ENCODE peak calls at places on chromosomes 11 and 22, in nine cellular contexts. H is choroid plexus epithelial cell; R is effector CD4-positive, alpha-beta T cell; Y is activated naive CD8-positive, alpha-beta T cell treated with anti-CD3 and anti-CD28 coated beads, Interleukin-2, amount 50 U/mL, for 24 hours; W is fibroblast of lung; X is Calu3; O is T-helper 9 cell; E is iPS DF 19.7; G is activated CD4-positive, alpha-beta T cell treated with anti-CD3 and anti-CD28 coated beads for 24 hours. I is an unnamed sample.

GRCh38 chr11:110077866-110078325 is 15.3 kb upstream of the ZC3H12C start:
- DNase-seq in H (peak), R (no peak), Y (peak), W (peak), X (no peak), O (no peak), E (no peak), G (no peak), I (no peak)

GRCh38 chr11:116478205-116478604 is 294.6 kb downstream of the BUD13 start:
- DNase-seq in H (no peak), R (no peak), Y (no peak), W (no peak), X (no peak), O (no peak), E (no peak), G (no peak), I (no peak)

GRCh38 chr11:130611791-130612251 is 163.4 kb downstream of the ADAMTS15 start:
- DNase-seq in H (peak), R (no peak), Y (no peak), W (peak), X (no peak), O (no peak), E (no peak), G (no peak), I (no peak)

GRCh38 chr22:20423636-20424511 is 13.8 kb downstream of the SCARF2 start:
- DNase-seq in H (no peak), R (no peak), Y (no peak), W (no peak), X (no peak), O (no peak), E (no peak), G (no peak), I (no peak)

GRCh38 chr11:128527046-128527445 is 60.3 kb downstream of the ETS1 start:
- DNase-seq in H (no peak), R (no peak), Y (no peak), W (no peak), X (no peak), O (no peak), E (no peak), G (no peak), I (no peak)

GRCh38 chr11:116793476-116794096 is 1.9 kb upstream of the APOA5 start:
- DNase-seq in H (peak), R (no peak), Y (no peak), W (no peak), X (no peak), O (no peak), E (no peak), G (no peak), I (no peak)

GRCh38 chr22:44776535-44777363 is 24.4 kb downstream of the ARHGAP8 start:
- DNase-seq in H (peak), R (no peak), Y (no peak), W (no peak), X (no peak), O (no peak), E (no peak), G (no peak), I (no peak)

GRCh38 chr11:71499546-71499945 is 27.5 kb upstream of the KRTAP5-7 start:
- DNase-seq in H (no peak), R (no peak), Y (no peak), W (peak), X (no peak), O (no peak), E (no peak), G (no peak), I (no peak)

GRCh38 chr11:85277693-85278092 is 349.5 kb downstream of the DLG2 start:
- DNase-seq in H (no peak), R (no peak), Y (no peak), W (no peak), X (no peak), O (no peak), E (no peak), G (no peak), I (no peak)

GRCh38 chr11:1060885-1061616 is 13.6 kb upstream of the MUC2 start:
- DNase-seq in H (peak), R (no peak), Y (no peak), W (peak), X (peak), O (no peak), E (no peak), G (no peak), I (no peak)

GRCh38 chr11:88357323-88358039 is 19.9 kb upstream of the CTSC start:
- DNase-seq in H (peak), R (no peak), Y (no peak), W (peak), X (no peak), O (no peak), E (no peak), G (no peak), I (no peak)

GRCh38 chr22:28021998-28022660 is 103.1 kb upstream of the PITPNB start:
- DNase-seq in H (no peak), R (no peak), Y (no peak), W (no peak), X (no peak), O (no peak), E (no peak), G (no peak), I (no peak)

GRCh38 chr11:84140386-84141169 is 854.4 kb upstream of the CCDC90B start:
- DNase-seq in H (peak), R (no peak), Y (no peak), W (no peak), X (no peak), O (no peak), E (peak), G (no peak), I (no peak)

GRCh38 chr11:109247071-109247470 is 174.9 kb upstream of the C11orf87 start:
- DNase-seq in H (peak), R (no peak), Y (no peak), W (peak), X (no peak), O (no peak), E (no peak), G (no peak), I (no peak)

GRCh38 chr11:130448416-130449068 is at the start of gene ADAMTS15:
- DNase-seq in H (peak), R (no peak), Y (peak), W (peak), X (peak), O (no peak), E (peak), G (no peak), I (no peak)

GRCh38 chr11:73141031-73141308 is 1.1 kb downstream of the FCHSD2 start:
- DNase-seq in H (no peak), R (no peak), Y (no peak), W (peak), X (peak), O (no peak), E (no peak), G (no peak), I (no peak)

GRCh38 chr11:58179648-58180047 is 9.2 kb upstream of the OR9Q2 start:
- DNase-seq in H (no peak), R (no peak), Y (no peak), W (no peak), X (no peak), O (no peak), E (no peak), G (no peak), I (no peak)

GRCh38 chr11:19241260-19242183 is 777 bp upstream of the E2F8 start:
- DNase-seq in H (no peak), R (no peak), Y (peak), W (no peak), X (peak), O (no peak), E (no peak), G (no peak), I (no peak)

GRCh38 chr11:83033367-83033766 is 38.3 kb downstream of the RAB30 start:
- DNase-seq in H (no peak), R (no peak), Y (no peak), W (no peak), X (no peak), O (no peak), E (no peak), G (no peak), I (no peak)

GRCh38 chr22:36296690-36297089 is 43.8 kb downstream of the APOL1 start:
- DNase-seq in H (no peak), R (no peak), Y (no peak), W (no peak), X (no peak), O (no peak), E (no peak), G (no peak), I (no peak)

GRCh38 chr22:29313126-29314071 is 2.1 kb downstream of the RASL10A start:
- DNase-seq in H (peak), R (no peak), Y (peak), W (no peak), X (no peak), O (no peak), E (peak), G (no peak), I (no peak)

GRCh38 chr11:11584446-11584810 is 37.4 kb downstream of the GALNT18 start:
- DNase-seq in H (peak), R (no peak), Y (no peak), W (peak), X (peak), O (no peak), E (no peak), G (no peak), I (no peak)

GRCh38 chr11:56876621-56877312 is 111.9 kb upstream of the OR5AK2 start:
- DNase-seq in H (peak), R (no peak), Y (no peak), W (peak), X (no peak), O (no peak), E (no peak), G (no peak), I (no peak)

GRCh38 chr11:19510468-19510867 is 202.2 kb upstream of the NAV2 start:
- DNase-seq in H (no peak), R (no peak), Y (no peak), W (no peak), X (no peak), O (no peak), E (no peak), G (no peak), I (no peak)

GRCh38 chr11:97092823-97093222 is 703.0 kb downstream of the JRKL start:
- DNase-seq in H (no peak), R (no peak), Y (no peak), W (no peak), X (no peak), O (no peak), E (no peak), G (no peak), I (no peak)

GRCh38 chr11:313787-314547 is at the start of gene IFITM1:
- DNase-seq in H (peak), R (peak), Y (peak), W (peak), X (no peak), O (peak), E (no peak), G (no peak), I (peak)

I was measured in T-helper 17 cell.